ENCODE peak calls at places on chromosome 17, in five cellular contexts. One of them, this sample, is unnamed.

GRCh38 chr17:79531191-79531590 is 79.7 kb downstream of the RBFOX3 start:
- DNase-seq in AG04450: no peak
- DNase-seq in globus pallidus: no peak
- DNase-seq in mesenteric fat pad: no peak
- DNase-seq in BE2C: no peak
- DNase-seq in this sample: no peak

GRCh38 chr17:56881685-56882295 is 32.1 kb downstream of the TRIM25 start:
- DNase-seq in AG04450: no peak
- DNase-seq in globus pallidus: no peak
- DNase-seq in mesenteric fat pad: no peak
- DNase-seq in BE2C: no peak
- DNase-seq in this sample: no peak

GRCh38 chr17:4858880-4859260 is 25.7 kb downstream of the MINK1 start:
- DNase-seq in AG04450: no peak
- DNase-seq in globus pallidus: peak
- DNase-seq in mesenteric fat pad: no peak
- DNase-seq in BE2C: peak
- DNase-seq in this sample: peak

GRCh38 chr17:65198653-65199382 is 61.6 kb downstream of the RGS9 start:
- DNase-seq in AG04450: no peak
- DNase-seq in globus pallidus: peak
- DNase-seq in mesenteric fat pad: no peak
- DNase-seq in BE2C: peak
- DNase-seq in this sample: peak

GRCh38 chr17:72602517-72603345 is 481.9 kb downstream of the SOX9 start:
- DNase-seq in AG04450: no peak
- DNase-seq in globus pallidus: no peak
- DNase-seq in mesenteric fat pad: no peak
- DNase-seq in BE2C: no peak
- DNase-seq in this sample: no peak

GRCh38 chr17:35312790-35313711 is 60.4 kb downstream of the SLFN11 start:
- DNase-seq in AG04450: peak
- DNase-seq in globus pallidus: peak
- DNase-seq in mesenteric fat pad: no peak
- DNase-seq in BE2C: peak
- DNase-seq in this sample: peak

GRCh38 chr17:44311562-44312181 is 3.3 kb downstream of the RUNDC3A start:
- DNase-seq in AG04450: no peak
- DNase-seq in globus pallidus: no peak
- DNase-seq in mesenteric fat pad: no peak
- DNase-seq in BE2C: no peak
- DNase-seq in this sample: no peak

GRCh38 chr17:38465420-38466345 is 37.4 kb downstream of the ARHGAP23 start:
- DNase-seq in AG04450: no peak
- DNase-seq in globus pallidus: no peak
- DNase-seq in mesenteric fat pad: no peak
- DNase-seq in BE2C: no peak
- DNase-seq in this sample: no peak

GRCh38 chr17:29625037-29625750 is 2.5 kb upstream of the CORO6 start:
- DNase-seq in AG04450: no peak
- DNase-seq in globus pallidus: peak
- DNase-seq in mesenteric fat pad: no peak
- DNase-seq in BE2C: peak
- DNase-seq in this sample: peak

GRCh38 chr17:76199466-76199865 is 40.8 kb downstream of the RNF157 start:
- DNase-seq in AG04450: no peak
- DNase-seq in globus pallidus: no peak
- DNase-seq in mesenteric fat pad: no peak
- DNase-seq in BE2C: no peak
- DNase-seq in this sample: no peak

GRCh38 chr17:50514936-50515702 is 6.9 kb downstream of the MYCBPAP start:
- DNase-seq in AG04450: no peak
- DNase-seq in globus pallidus: no peak
- DNase-seq in mesenteric fat pad: no peak
- DNase-seq in BE2C: no peak
- DNase-seq in this sample: no peak

GRCh38 chr17:45234641-45235040 is 13.0 kb downstream of the FMNL1 start:
- DNase-seq in AG04450: no peak
- DNase-seq in globus pallidus: no peak
- DNase-seq in mesenteric fat pad: no peak
- DNase-seq in BE2C: peak
- DNase-seq in this sample: no peak

GRCh38 chr17:48725294-48726064 is 2.5 kb downstream of the PRAC2 start:
- DNase-seq in AG04450: no peak
- DNase-seq in globus pallidus: no peak
- DNase-seq in mesenteric fat pad: no peak
- DNase-seq in BE2C: no peak
- DNase-seq in this sample: no peak

GRCh38 chr17:40251576-40251975 is 32.5 kb downstream of the WIPF2 start:
- DNase-seq in AG04450: no peak
- DNase-seq in globus pallidus: no peak
- DNase-seq in mesenteric fat pad: no peak
- DNase-seq in BE2C: no peak
- DNase-seq in this sample: no peak

GRCh38 chr17:81339502-81340296 is 44.6 kb upstream of the SLC38A10 start:
- DNase-seq in AG04450: no peak
- DNase-seq in globus pallidus: no peak
- DNase-seq in mesenteric fat pad: no peak
- DNase-seq in BE2C: no peak
- DNase-seq in this sample: no peak

This sample was measured in Ammon's horn.